ENCODE peak calls at places on chromosomes 13 and 19, in eight cellular contexts. D, S, O, J, Q, W, G and E are unnamed samples.

GRCh38 chr13:76725211-76725610 is 161.0 kb downstream of the KCTD12 start:
- DNase-seq in D (no peak), S (no peak), O (no peak), J (no peak), Q (no peak), W (no peak), G (peak; percentile 66), E (no peak)

GRCh38 chr13:66503890-66504289 is 726.2 kb downstream of the PCDH9 start:
- DNase-seq in D (no peak), S (no peak), O (no peak), J (no peak), Q (no peak), W (no peak), G (no peak), E (no peak)

GRCh38 chr13:50366488-50367174 is 351.4 kb downstream of the KCNRG start:
- DNase-seq in D (no peak), S (no peak), O (no peak), J (no peak), Q (no peak), W (no peak), G (no peak), E (peak; percentile 79)

GRCh38 chr19:24069907-24070657 is 16.9 kb upstream of the ZNF254 start:
- DNase-seq in D (no peak), S (no peak), O (no peak), J (no peak), Q (no peak), W (no peak), G (no peak), E (no peak)

GRCh38 chr13:40878321-40878720 is 88.9 kb downstream of the SLC25A15 start:
- DNase-seq in D (no peak), S (peak; percentile 10), O (no peak), J (no peak), Q (no peak), W (no peak), G (no peak), E (no peak)

GRCh38 chr19:48491793-48492123 is 19.9 kb downstream of the LMTK3 start:
- DNase-seq in D (no peak), S (no peak), O (no peak), J (no peak), Q (no peak), W (no peak), G (no peak), E (no peak)

GRCh38 chr19:51078731-51079130 is 4.0 kb downstream of the KLK14 start:
- DNase-seq in D (no peak), S (no peak), O (no peak), J (no peak), Q (no peak), W (no peak), G (no peak), E (no peak)

GRCh38 chr19:5128251-5128931 is 159.5 kb downstream of the KDM4B start:
- DNase-seq in D (no peak), S (no peak), O (no peak), J (peak; percentile 68), Q (no peak), W (no peak), G (peak; percentile 84), E (no peak)

GRCh38 chr13:45626731-45627374 is 11.3 kb upstream of the ERICH6B start:
- DNase-seq in D (no peak), S (no peak), O (no peak), J (no peak), Q (no peak), W (no peak), G (peak; percentile 32), E (no peak)

GRCh38 chr13:100521912-100522490 is 66.6 kb downstream of the GGACT start:
- DNase-seq in D (no peak), S (no peak), O (no peak), J (no peak), Q (no peak), W (no peak), G (no peak), E (no peak)

GRCh38 chr13:110283661-110284516 is 23.1 kb downstream of the COL4A1 start:
- DNase-seq in D (no peak), S (no peak), O (no peak), J (no peak), Q (no peak), W (no peak), G (peak; percentile 78), E (no peak)

GRCh38 chr13:31905896-31906295 is 125.7 kb upstream of the FRY start:
- DNase-seq in D (no peak), S (no peak), O (no peak), J (no peak), Q (peak; percentile 9), W (no peak), G (no peak), E (no peak)

GRCh38 chr19:33377586-33378475 is 4.3 kb downstream of the CEBPG start:
- DNase-seq in D (no peak), S (no peak), O (no peak), J (no peak), Q (no peak), W (no peak), G (peak; percentile 28), E (no peak)

GRCh38 chr13:79935121-79935520 is 405.8 kb downstream of the SPRY2 start:
- DNase-seq in D (no peak), S (no peak), O (no peak), J (no peak), Q (no peak), W (no peak), G (peak; percentile 80), E (no peak)

GRCh38 chr19:7445104-7445503 is 43.7 kb downstream of the PEX11G start:
- DNase-seq in D (no peak), S (no peak), O (no peak), J (no peak), Q (no peak), W (no peak), G (no peak), E (no peak)